ENCODE peak calls at places on chromosomes 1 and 21, in eight cellular contexts. A is DND-41; S is chondrocyte; B is uterus; X is AG04450; R is GM12865; W is left ventricle myocardium inferior; L is CD4-positive, alpha-beta T cell. K is an unnamed sample.

GRCh38 chr1:39110882-39111281 is 84.7 kb downstream of the NDUFS5 start:
- DNase-seq in A (no peak), S (no peak), B (no peak), X (no peak), R (no peak), W (no peak), L (no peak), K (no peak)

GRCh38 chr1:24535021-24535424 is 20.9 kb upstream of the NCMAP start:
- DNase-seq in A (peak), S (no peak), B (no peak), X (no peak), R (peak), W (no peak), L (peak), K (peak)

GRCh38 chr1:66557157-66557556 is 23.2 kb downstream of the SGIP1 start:
- DNase-seq in A (no peak), S (no peak), B (no peak), X (no peak), R (no peak), W (no peak), L (no peak), K (no peak)

GRCh38 chr1:33741749-33742148 is 122.1 kb upstream of the HMGB4 start:
- DNase-seq in A (no peak), S (no peak), B (no peak), X (no peak), R (no peak), W (no peak), L (no peak), K (no peak)

GRCh38 chr1:44553771-44554170 is 120.5 kb downstream of the TMEM53 start:
- DNase-seq in A (no peak), S (no peak), B (no peak), X (no peak), R (no peak), W (no peak), L (no peak), K (peak)

GRCh38 chr1:147201276-147201675 is 23.9 kb downstream of the FMO5 start:
- DNase-seq in A (no peak), S (no peak), B (no peak), X (no peak), R (no peak), W (no peak), L (no peak), K (no peak)

GRCh38 chr1:231931846-231932454 is 305.4 kb downstream of the DISC1 start:
- DNase-seq in A (peak), S (no peak), B (no peak), X (no peak), R (peak), W (no peak), L (no peak), K (no peak)

GRCh38 chr1:172870901-172871606 is 179.7 kb downstream of the TNFSF18 start:
- DNase-seq in A (no peak), S (no peak), B (no peak), X (no peak), R (peak), W (no peak), L (no peak), K (no peak)

GRCh38 chr1:95095833-95096217 is 21.3 kb upstream of the TLCD4 start:
- DNase-seq in A (no peak), S (no peak), B (no peak), X (peak), R (peak), W (no peak), L (no peak), K (no peak)

GRCh38 chr1:110049801-110050601 is 15.6 kb downstream of the STRIP1 start:
- DNase-seq in A (no peak), S (no peak), B (no peak), X (no peak), R (no peak), W (no peak), L (no peak), K (no peak)

GRCh38 chr1:2494323-2494693 is 18.2 kb downstream of the PLCH2 start:
- DNase-seq in A (no peak), S (no peak), B (no peak), X (no peak), R (no peak), W (no peak), L (no peak), K (no peak)

GRCh38 chr1:204974326-204974725 is 68.7 kb upstream of the CNTN2 start:
- DNase-seq in A (no peak), S (no peak), B (no peak), X (no peak), R (no peak), W (no peak), L (no peak), K (no peak)

GRCh38 chr1:158124034-158124433 is 56.7 kb upstream of the CD1D start:
- DNase-seq in A (no peak), S (no peak), B (no peak), X (no peak), R (no peak), W (no peak), L (no peak), K (no peak)

GRCh38 chr1:155911156-155912055 is at the start of gene RIT1:
- DNase-seq in A (peak), S (peak), B (peak), X (no peak), R (peak), W (peak), L (peak), K (peak)

GRCh38 chr1:8207202-8207601 is 110.7 kb upstream of the SLC45A1 start:
- DNase-seq in A (no peak), S (no peak), B (no peak), X (no peak), R (no peak), W (no peak), L (no peak), K (no peak)

GRCh38 chr1:25804244-25804963 is 4.4 kb downstream of the SELENON start:
- DNase-seq in A (no peak), S (no peak), B (no peak), X (no peak), R (peak), W (peak), L (no peak), K (no peak)

GRCh38 chr1:175750366-175751111 is 7.1 kb upstream of the TNR start:
- DNase-seq in A (no peak), S (no peak), B (no peak), X (no peak), R (no peak), W (no peak), L (no peak), K (no peak)

GRCh38 chr21:17527240-17527639 is 14.4 kb downstream of the CXADR start:
- DNase-seq in A (no peak), S (no peak), B (no peak), X (no peak), R (no peak), W (no peak), L (no peak), K (no peak)

GRCh38 chr1:31633117-31633516 is 11.6 kb downstream of the PEF1 start:
- DNase-seq in A (peak), S (no peak), B (no peak), X (no peak), R (peak), W (no peak), L (no peak), K (no peak)

GRCh38 chr21:18499761-18500376 is 96.3 kb upstream of the TMPRSS15 start:
- DNase-seq in A (peak), S (no peak), B (no peak), X (no peak), R (peak), W (peak), L (no peak), K (peak)

GRCh38 chr1:238628130-238628529 is 737.4 kb upstream of the ZP4 start:
- DNase-seq in A (no peak), S (no peak), B (no peak), X (no peak), R (no peak), W (no peak), L (no peak), K (no peak)

GRCh38 chr1:4460651-4461050 is 193.8 kb upstream of the AJAP1 start:
- DNase-seq in A (no peak), S (no peak), B (no peak), X (no peak), R (no peak), W (no peak), L (no peak), K (no peak)

GRCh38 chr1:209542585-209542984 is 40.9 kb upstream of the CAMK1G start:
- DNase-seq in A (no peak), S (no peak), B (no peak), X (no peak), R (no peak), W (no peak), L (no peak), K (no peak)

GRCh38 chr1:10947691-10948462 is 64.6 kb upstream of the TARDBP start:
- DNase-seq in A (no peak), S (no peak), B (no peak), X (no peak), R (no peak), W (no peak), L (no peak), K (no peak)

GRCh38 chr1:94856004-94856403 is 35.8 kb downstream of the SLC44A3 start:
- DNase-seq in A (no peak), S (no peak), B (no peak), X (no peak), R (no peak), W (no peak), L (no peak), K (no peak)

GRCh38 chr1:168972887-168973286 is 133.6 kb upstream of the ATP1B1 start:
- DNase-seq in A (no peak), S (no peak), B (no peak), X (no peak), R (no peak), W (no peak), L (no peak), K (no peak)

GRCh38 chr1:209326876-209327275 is 256.6 kb upstream of the CAMK1G start:
- DNase-seq in A (no peak), S (no peak), B (no peak), X (no peak), R (no peak), W (no peak), L (no peak), K (no peak)

GRCh38 chr1:9731561-9731960 is 80.0 kb downstream of the PIK3CD start:
- DNase-seq in A (no peak), S (peak), B (no peak), X (no peak), R (peak), W (no peak), L (no peak), K (no peak)

GRCh38 chr1:230366504-230366915 is 59.6 kb downstream of the PGBD5 start:
- DNase-seq in A (no peak), S (no peak), B (no peak), X (no peak), R (no peak), W (no peak), L (no peak), K (no peak)
- TF ChIP-seq CTCF in A (no peak), S (no peak), B (no peak), X (no peak), R (no peak), W (no peak), L (no peak), K (no peak)

GRCh38 chr1:161166669-161167548 is 683 bp downstream of the PPOX start:
- DNase-seq in A (no peak), S (peak), B (no peak), X (no peak), R (no peak), W (no peak), L (no peak), K (no peak)

GRCh38 chr1:161168906-161169305 is 2.7 kb downstream of the PPOX start:
- DNase-seq in A (no peak), S (peak), B (no peak), X (no peak), R (no peak), W (no peak), L (no peak), K (no peak)

GRCh38 chr1:161164901-161165620 is 1.2 kb upstream of the PPOX start:
- DNase-seq in A (no peak), S (no peak), B (no peak), X (no peak), R (no peak), W (no peak), L (no peak), K (no peak)

GRCh38 chr1:161163793-161164192 is 2.4 kb upstream of the PPOX start:
- DNase-seq in A (no peak), S (no peak), B (no peak), X (no peak), R (no peak), W (no peak), L (no peak), K (no peak)

DNA sequence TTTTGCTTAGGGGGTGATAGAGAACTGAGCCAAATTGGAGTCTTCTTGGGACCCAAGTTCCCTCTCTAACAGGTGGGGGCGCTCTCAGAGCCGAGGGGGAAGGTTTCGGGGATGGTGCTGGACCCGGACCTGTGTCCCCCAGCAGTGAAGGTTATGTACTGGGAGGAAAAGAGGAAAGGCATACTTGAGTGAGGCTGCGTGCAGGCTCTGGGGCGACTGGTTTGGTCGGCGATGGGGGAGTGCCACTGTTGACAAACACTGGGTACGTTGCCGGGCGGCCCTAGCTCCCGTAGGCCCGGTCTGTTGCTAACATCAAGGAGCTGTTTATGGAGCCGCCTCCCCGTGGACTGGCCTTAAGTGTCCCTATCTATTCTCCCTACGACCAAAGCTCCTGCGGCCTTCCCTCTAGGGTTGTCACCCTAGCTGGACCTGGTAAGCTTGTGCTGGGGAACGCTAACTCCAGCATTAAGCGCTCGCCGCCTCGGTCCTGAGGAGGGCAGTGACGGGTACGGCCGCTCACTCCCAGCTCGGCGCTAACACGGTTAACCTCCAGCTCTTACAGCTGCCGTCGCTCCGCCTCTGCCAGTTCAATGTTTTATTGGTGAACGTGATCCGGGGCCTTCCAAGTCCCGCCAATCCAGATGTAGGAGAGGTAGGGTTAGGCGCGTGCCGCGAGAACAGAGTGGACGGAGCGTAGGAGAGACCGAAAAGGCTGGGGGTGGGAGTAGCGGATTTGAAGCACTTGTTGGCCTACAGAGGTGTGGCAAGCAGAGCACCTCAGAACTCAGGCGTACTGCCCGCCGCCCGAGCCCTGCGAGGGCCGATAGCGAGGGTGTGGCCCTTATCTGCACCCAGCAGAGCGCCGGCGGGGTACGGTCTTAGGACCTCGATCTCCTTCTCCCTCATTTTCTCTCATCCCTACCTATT is at the start of gene PPOX:
- DNase-seq in A (peak), S (peak), B (peak), X (peak), R (peak), W (peak), L (peak), K (peak)
- TF ChIP-seq CTCF in A (peak), S (peak), B (peak), X (peak), R (peak), W (peak), L (peak), K (no peak)

GRCh38 chr21:45289655-45290515 is 2.2 kb upstream of the POFUT2 start:
- DNase-seq in A (no peak), S (no peak), B (no peak), X (no peak), R (no peak), W (no peak), L (no peak), K (no peak)
- TF ChIP-seq CTCF in A (no peak), S (peak), B (no peak), X (peak), R (no peak), W (no peak), L (no peak), K (no peak)

DNA sequence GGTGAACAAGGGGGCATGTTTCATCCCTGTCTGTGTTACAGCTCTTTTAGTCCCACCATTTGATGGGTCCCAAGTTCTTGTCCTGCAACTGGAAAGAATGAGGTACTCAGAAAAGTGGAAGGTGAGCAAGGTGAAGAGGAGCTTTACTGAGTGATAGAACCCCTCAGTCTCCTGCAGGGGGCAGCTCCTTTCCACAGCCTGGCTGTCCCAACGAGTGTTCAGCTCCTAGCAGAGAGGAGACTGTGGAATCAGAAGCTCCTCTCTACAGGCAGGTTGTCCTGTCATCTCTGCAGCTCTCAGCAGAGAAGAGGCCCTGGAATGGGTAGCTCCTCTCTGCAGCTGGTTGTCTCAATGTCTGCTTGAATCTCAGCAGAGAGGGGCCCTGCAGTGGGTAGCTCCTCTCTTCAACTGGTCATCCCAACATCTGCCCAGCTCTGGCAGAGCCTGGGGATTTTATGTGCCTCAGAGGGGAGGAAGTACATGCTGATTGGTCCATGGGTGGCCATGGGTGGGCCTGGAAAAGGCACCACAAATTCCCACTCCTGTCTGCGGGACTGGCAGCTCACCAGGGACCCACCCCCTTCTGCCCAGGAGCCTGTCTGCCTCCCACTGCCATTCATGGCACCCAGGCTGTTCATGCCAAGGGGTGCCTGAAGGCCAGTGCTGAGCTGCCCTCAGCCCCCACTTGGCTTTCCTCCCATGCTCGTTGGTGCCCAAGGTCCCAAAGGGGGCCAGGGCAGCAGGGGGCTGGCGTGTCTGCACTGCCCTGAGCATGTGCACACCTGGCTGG is 25.7 kb downstream of the LDLRAD1 start:
- DNase-seq in A (no peak), S (no peak), B (no peak), X (no peak), R (peak), W (no peak), L (no peak), K (no peak)
- TF ChIP-seq CTCF in A (no peak), S (peak), B (no peak), X (no peak), R (peak), W (peak), L (no peak), K (no peak)

DNA sequence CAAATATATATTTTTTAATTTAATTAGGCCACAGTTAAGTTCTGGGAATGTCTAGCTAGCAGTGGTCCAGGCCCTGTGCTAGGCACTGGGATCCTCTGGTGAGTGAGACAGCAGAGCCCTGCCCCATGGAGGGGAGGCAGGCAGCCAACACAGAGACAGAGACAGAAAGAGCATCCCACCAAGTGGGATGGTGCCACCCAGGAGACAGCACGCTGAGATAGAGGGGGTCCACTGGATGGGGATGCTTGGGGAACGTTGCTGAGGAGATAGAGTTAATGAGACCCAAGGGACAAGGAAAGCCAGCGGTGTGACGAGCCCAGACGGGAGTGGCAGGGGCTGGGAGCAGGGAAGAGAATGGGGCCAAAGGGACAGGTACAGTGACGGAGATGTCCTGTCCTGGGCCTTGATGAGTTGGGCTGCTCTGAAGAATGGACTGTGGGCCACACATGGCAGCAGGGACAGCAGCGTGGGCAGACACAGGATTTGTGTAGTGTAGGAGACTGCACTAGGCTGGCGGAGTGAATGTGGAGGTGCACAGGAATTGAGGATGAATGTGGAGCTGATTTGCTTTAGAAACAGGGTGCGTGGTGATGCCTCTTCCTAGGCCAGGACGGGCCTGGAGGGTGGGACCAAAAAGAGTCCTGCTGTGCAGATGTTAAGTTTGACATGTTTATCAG is 22.8 kb downstream of the RAB4A start:
- DNase-seq in A (no peak), S (no peak), B (no peak), X (no peak), R (no peak), W (no peak), L (no peak), K (no peak)
- TF ChIP-seq CTCF in A (no peak), S (no peak), B (no peak), X (no peak), R (no peak), W (no peak), L (no peak), K (no peak)

GRCh38 chr1:206505702-206506375 is 1.5 kb upstream of the RASSF5 start:
- DNase-seq in A (no peak), S (peak), B (no peak), X (no peak), R (peak), W (no peak), L (no peak), K (no peak)
- TF ChIP-seq CTCF in A (peak), S (peak), B (no peak), X (peak), R (peak), W (peak), L (peak), K (no peak)

GRCh38 chr1:47951026-47951425 is 46.2 kb downstream of the TRABD2B start:
- DNase-seq in A (no peak), S (no peak), B (no peak), X (no peak), R (no peak), W (no peak), L (no peak), K (no peak)

GRCh38 chr1:47951545-47952235 is 45.5 kb downstream of the TRABD2B start:
- DNase-seq in A (no peak), S (no peak), B (no peak), X (no peak), R (no peak), W (no peak), L (no peak), K (no peak)

GRCh38 chr1:47944561-47944960 is 52.6 kb downstream of the TRABD2B start:
- DNase-seq in A (no peak), S (no peak), B (no peak), X (no peak), R (no peak), W (no peak), L (no peak), K (no peak)

GRCh38 chr1:47950481-47950880 is 46.7 kb downstream of the TRABD2B start:
- DNase-seq in A (no peak), S (no peak), B (no peak), X (no peak), R (no peak), W (no peak), L (no peak), K (no peak)

GRCh38 chr1:47948126-47948525 is 49.1 kb downstream of the TRABD2B start:
- DNase-seq in A (no peak), S (no peak), B (no peak), X (no peak), R (no peak), W (no peak), L (no peak), K (no peak)
- TF ChIP-seq CTCF in A (peak), S (peak), B (no peak), X (no peak), R (no peak), W (no peak), L (no peak), K (peak)

GRCh38 chr1:91007827-91008226 is 14.0 kb downstream of the ZNF644 start:
- DNase-seq in A (no peak), S (no peak), B (no peak), X (no peak), R (no peak), W (no peak), L (no peak), K (no peak)
- TF ChIP-seq CTCF in A (no peak), S (peak), B (no peak), X (no peak), R (no peak), W (no peak), L (no peak), K (peak)

K was measured in Peyer's patch.